ENCODE peak calls at places on chromosomes 6 and 20, in eight cellular contexts. C is CD8-positive, alpha-beta memory T cell; O is left ventricle myocardium inferior; S is CD4-positive, alpha-beta memory T cell; Q is fibroblast of lung; R is CD8-positive, alpha-beta T cell; J is body of pancreas; T is heart right ventricle. M is an unnamed sample.

GRCh38 chr6:63859520-63859919 is 223.9 kb downstream of the PHF3 start:
- DNase-seq in T (no peak), C (no peak), S (no peak), Q (peak; percentile 8), J (no peak), R (no peak), O (no peak), M (no peak)

GRCh38 chr6:128807577-128807976 is 75.4 kb upstream of the LAMA2 start:
- DNase-seq in C (no peak), J (no peak), O (no peak), T (no peak), S (no peak), Q (peak; percentile 76), R (no peak), M (no peak)

GRCh38 chr6:22929228-22929627 is 359.9 kb downstream of the HDGFL1 start:
- DNase-seq in C (no peak), Q (no peak), R (no peak), O (no peak), J (no peak), T (peak; percentile 8), S (no peak), M (no peak)

GRCh38 chr6:73418081-73418741 is 23.6 kb downstream of the DDX43 start:
- DNase-seq in T (no peak), Q (peak; percentile 21), R (no peak), J (no peak), S (no peak), C (no peak), O (no peak), M (no peak)

GRCh38 chr6:165984743-165985142 is 182.9 kb downstream of the TBXT start:
- DNase-seq in R (no peak), C (no peak), T (no peak), S (no peak), O (no peak), J (no peak), Q (no peak), M (no peak)

GRCh38 chr6:36334832-36335459 is 1.7 kb downstream of the BNIP5 start:
- DNase-seq in Q (no peak), J (peak; percentile 54), O (no peak), S (no peak), R (no peak), C (no peak), T (no peak), M (no peak)

GRCh38 chr6:7585287-7585930 is 4.6 kb upstream of the SNRNP48 start:
- DNase-seq in Q (no peak), C (peak; percentile 35), O (no peak), J (no peak), T (no peak), R (no peak), S (no peak), M (no peak)

GRCh38 chr20:63495771-63496403 is 3.0 kb downstream of the EEF1A2 start:
- DNase-seq in C (peak; percentile 81), T (peak; percentile 67), S (peak; percentile 72), J (peak; percentile 75), R (peak; percentile 48), O (peak; percentile 65), Q (peak; percentile 43), M (peak; percentile 31)

GRCh38 chr20:407953-408842 is at the start of gene RBCK1:
- DNase-seq in Q (peak; percentile 82), C (peak; percentile 93), T (peak; percentile 91), O (peak; percentile 86), R (peak; percentile 80), S (peak; percentile 94), J (peak; percentile 89), M (peak; percentile 90)

GRCh38 chr20:40949346-40949745 is 79.3 kb upstream of the TOP1 start:
- DNase-seq in C (no peak), S (no peak), T (no peak), Q (no peak), J (no peak), O (no peak), R (no peak), M (no peak)

GRCh38 chr6:96781557-96781956 is 55.7 kb downstream of the GPR63 start:
- DNase-seq in S (no peak), J (no peak), O (no peak), Q (no peak), T (no peak), C (no peak), R (no peak), M (no peak)

GRCh38 chr6:36917541-36918193 is 31.9 kb downstream of the C6orf89 start:
- DNase-seq in Q (peak; percentile 38), S (no peak), J (no peak), O (peak; percentile 47), R (no peak), T (no peak), C (no peak), M (no peak)

GRCh38 chr6:117352466-117353081 is 73.2 kb downstream of the ROS1 start:
- DNase-seq in C (no peak), T (no peak), R (no peak), S (no peak), J (no peak), Q (peak; percentile 33), O (no peak), M (no peak)

GRCh38 chr6:121482004-121482693 is 46.7 kb downstream of the GJA1 start:
- DNase-seq in C (no peak), O (no peak), R (no peak), T (no peak), S (no peak), Q (peak; percentile 34), J (no peak), M (no peak)

GRCh38 chr20:12061471-12061870 is 143.8 kb downstream of the BTBD3 start:
- DNase-seq in O (no peak), Q (peak; percentile 35), C (no peak), R (no peak), S (no peak), T (no peak), J (no peak), M (no peak)

GRCh38 chr20:16066571-16066970 is 506.7 kb downstream of the KIF16B start:
- DNase-seq in Q (no peak), T (no peak), C (no peak), S (no peak), J (no peak), R (no peak), O (no peak), M (no peak)

GRCh38 chr20:1125266-1125665 is 6.9 kb downstream of the PSMF1 start:
- DNase-seq in T (no peak), C (no peak), R (no peak), J (no peak), O (no peak), Q (no peak), S (no peak), M (no peak)

GRCh38 chr6:149233056-149233715 is 84.3 kb upstream of the TAB2 start:
- DNase-seq in J (no peak), S (peak; percentile 60), R (no peak), Q (peak; percentile 78), O (no peak), C (peak; percentile 64), T (no peak), M (no peak)

GRCh38 chr6:170287371-170287876 is 3.5 kb downstream of the DLL1 start:
- DNase-seq in S (no peak), O (no peak), T (no peak), C (no peak), J (peak; percentile 17), Q (no peak), R (no peak), M (no peak)
- H3K27ac ChIP-seq in S (no peak overlapping the region), O (peak overlapping the region; percentile 84), T (peak overlapping the region; percentile 91), C (no peak overlapping the region), J (peak overlapping the region; percentile 6), Q (no peak overlapping the region), R (no peak overlapping the region), M (peak overlapping the region; percentile 83)

DNA sequence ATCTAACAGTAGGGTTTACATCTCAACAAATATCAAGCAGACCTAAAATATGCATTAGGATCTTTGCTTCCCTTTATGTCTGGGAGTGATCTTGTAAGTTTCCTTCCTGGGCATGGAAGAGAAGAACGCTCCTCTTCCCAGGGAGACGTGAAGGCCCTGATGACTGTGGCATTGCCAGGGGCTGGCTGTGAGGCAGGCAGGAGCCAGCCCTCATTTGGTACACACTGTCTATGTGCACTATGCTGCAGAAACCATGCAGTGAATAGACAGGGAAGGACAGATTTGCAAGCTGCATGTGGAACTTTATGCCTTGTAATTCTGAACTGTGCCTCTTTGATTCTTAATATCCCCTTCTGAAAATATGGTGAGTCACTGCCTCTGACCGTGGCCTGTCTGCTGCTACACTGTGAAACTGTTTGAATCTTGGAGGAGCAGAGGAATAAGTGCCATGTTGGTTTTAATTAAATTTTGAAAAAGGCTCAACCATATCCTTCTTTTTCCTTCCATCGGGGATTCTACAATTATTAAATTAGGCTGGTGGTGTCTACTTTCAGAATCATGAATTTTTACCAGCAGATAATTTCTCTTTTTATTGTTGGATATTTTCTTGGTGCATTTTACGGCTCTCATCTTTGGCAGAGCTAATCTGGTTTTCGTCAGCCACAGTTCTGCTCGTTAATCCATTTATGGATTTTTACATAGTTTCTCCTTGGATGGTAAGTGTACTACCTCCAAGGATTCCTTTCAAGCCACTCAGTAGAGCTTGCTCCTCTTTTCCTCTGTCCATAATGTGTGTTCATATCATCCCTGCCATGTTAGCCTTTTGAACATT is 300.9 kb upstream of the SLC35B3 start:
- DNase-seq in S (no peak), R (no peak), Q (no peak), J (no peak), O (no peak), C (no peak), T (no peak), M (no peak)
- H3K27ac ChIP-seq in S (no peak overlapping the region), R (no peak overlapping the region), Q (no peak overlapping the region), J (no peak overlapping the region), O (no peak overlapping the region), C (no peak overlapping the region), T (no peak overlapping the region), M (no peak overlapping the region)

GRCh38 chr20:19438488-19438887 is 226.0 kb downstream of the SLC24A3 start:
- DNase-seq in T (no peak), S (no peak), C (no peak), O (no peak), J (no peak), R (no peak), Q (no peak), M (no peak)
- H3K27ac ChIP-seq in T (no peak overlapping the region), S (no peak overlapping the region), C (no peak overlapping the region), O (no peak overlapping the region), J (no peak overlapping the region), R (no peak overlapping the region), Q (no peak overlapping the region), M (no peak overlapping the region)

GRCh38 chr20:14957416-14957815 is 620.0 kb upstream of the FLRT3 start:
- DNase-seq in T (no peak), J (no peak), S (no peak), O (no peak), Q (no peak), C (no peak), R (no peak), M (no peak)
- H3K27ac ChIP-seq in T (no peak overlapping the region), J (no peak overlapping the region), S (no peak overlapping the region), O (no peak overlapping the region), Q (no peak overlapping the region), C (no peak overlapping the region), R (no peak overlapping the region), M (no peak overlapping the region)

DNA sequence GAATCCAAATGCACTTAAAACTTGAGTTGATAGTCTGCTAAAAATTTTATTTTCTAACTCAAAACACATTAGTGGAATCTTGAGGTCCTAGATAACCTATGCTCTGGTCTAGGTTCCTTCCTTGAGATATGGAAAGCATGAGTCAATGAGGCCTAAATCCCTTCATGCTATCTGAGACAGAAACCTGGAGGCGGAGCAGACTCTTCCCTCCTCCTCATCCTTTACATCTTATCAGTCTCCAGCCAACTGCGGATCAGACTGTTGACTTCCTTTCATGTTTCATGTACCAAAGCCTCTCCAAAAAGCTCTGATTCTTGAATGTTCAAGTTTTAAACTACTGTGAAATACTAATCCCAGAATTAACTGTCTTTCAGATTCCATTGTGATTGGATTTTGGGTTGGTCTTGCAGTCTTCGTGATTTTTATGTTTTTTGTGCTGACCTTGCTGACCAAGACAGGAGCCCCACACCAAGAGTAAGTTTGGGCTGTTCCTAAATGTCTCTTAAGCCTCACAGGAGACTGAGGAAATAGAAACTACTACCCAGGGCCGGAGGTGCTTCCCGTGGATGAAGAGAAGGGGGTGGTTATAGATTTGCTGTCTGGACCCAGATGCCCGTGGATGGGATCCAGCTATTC is 29.1 kb downstream of the MRAP2 start:
- DNase-seq in R (no peak), S (no peak), T (no peak), Q (no peak), C (no peak), O (no peak), J (no peak), M (no peak)
- H3K27ac ChIP-seq in R (no peak overlapping the region), S (no peak overlapping the region), T (no peak overlapping the region), Q (no peak overlapping the region), C (no peak overlapping the region), O (no peak overlapping the region), J (no peak overlapping the region), M (no peak overlapping the region)